ENCODE peak calls at places on chromosome 12, in five cellular contexts. D is fibroblast of pulmonary artery, I is fibroblast of lung, J is pancreas, V is thoracic aorta. N is an unnamed sample.

GRCh38 chr12:42143401-42144173 is 1.1 kb downstream of the GXYLT1 start:
- DNase-seq in D (peak), V (no peak), J (no peak), I (peak), N (peak)

GRCh38 chr12:104686196-104686595 is 229.4 kb downstream of the CHST11 start:
- DNase-seq in J (no peak), D (peak), V (no peak), I (no peak), N (no peak)

GRCh38 chr12:93127582-93128331 is 198.7 kb upstream of the EEA1 start:
- DNase-seq in J (no peak), D (peak), V (peak), I (peak), N (no peak)

GRCh38 chr12:98893601-98894411 is 248.7 kb downstream of the APAF1 start:
- DNase-seq in D (no peak), V (no peak), I (peak), J (no peak), N (no peak)

GRCh38 chr12:93177208-93178153 is 200.2 kb upstream of the NUDT4 start:
- DNase-seq in V (no peak), D (peak), J (no peak), I (no peak), N (no peak)

GRCh38 chr12:32839828-32840227 is 56.7 kb downstream of the PKP2 start:
- DNase-seq in I (no peak), J (no peak), V (no peak), D (no peak), N (no peak)

GRCh38 chr12:43063642-43064041 is 474.1 kb upstream of the PRICKLE1 start:
- DNase-seq in D (no peak), V (no peak), I (peak), J (no peak), N (no peak)

GRCh38 chr12:31117203-31118011 is 43.7 kb downstream of the DDX11 start:
- DNase-seq in V (no peak), J (no peak), I (peak), D (no peak), N (peak)

GRCh38 chr12:27545666-27546065 is 21.7 kb downstream of the PPFIBP1 start:
- DNase-seq in I (no peak), J (no peak), V (no peak), D (no peak), N (no peak)

GRCh38 chr12:105983622-105984325 is 155.0 kb downstream of the NUAK1 start:
- DNase-seq in D (peak), J (no peak), I (peak), V (no peak), N (no peak)

GRCh38 chr12:104387190-104387589 is 69.6 kb upstream of the CHST11 start:
- DNase-seq in J (no peak), V (no peak), D (peak), I (peak), N (no peak)

GRCh38 chr12:107014050-107014449 is 27.1 kb upstream of the MTERF2 start:
- DNase-seq in J (no peak), I (no peak), D (no peak), V (no peak), N (peak)

GRCh38 chr12:12870454-12870853 is 20.9 kb upstream of the GPRC5A start:
- DNase-seq in D (peak), I (peak), V (no peak), J (no peak), N (no peak)

GRCh38 chr12:56257491-56258067 is 605 bp downstream of the ANKRD52 start:
- DNase-seq in V (no peak), D (no peak), J (no peak), I (no peak), N (no peak)

GRCh38 chr12:67909091-67909531 is 80.1 kb upstream of the IFNG-AS1 start:
- DNase-seq in J (no peak), D (peak), I (peak), V (no peak), N (no peak)

GRCh38 chr12:109724321-109724892 is 10.8 kb downstream of the FAM222A start:
- DNase-seq in I (no peak), J (no peak), V (no peak), D (no peak), N (no peak)

DNA sequence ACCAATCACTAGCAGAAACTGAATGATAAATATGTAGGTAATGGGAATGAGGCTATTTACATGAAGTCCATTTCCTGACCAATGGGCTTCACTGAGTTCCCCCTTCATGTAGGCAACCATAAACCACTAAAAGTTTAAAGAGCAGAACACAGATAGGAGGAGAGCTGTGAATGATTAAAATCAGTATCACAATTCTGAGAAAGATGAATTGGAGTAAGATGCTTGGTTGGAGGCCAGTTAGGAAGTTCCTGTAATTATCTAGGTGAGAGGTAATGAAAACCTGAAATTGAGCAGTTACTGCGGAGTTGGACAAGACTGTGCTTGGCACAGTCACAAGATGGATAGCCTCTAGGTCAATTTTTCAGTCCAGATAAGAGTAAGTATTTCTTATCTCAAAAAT is 56.6 kb downstream of the GALNT4 start:
- DNase-seq in D (no peak), I (no peak), J (no peak), V (no peak), N (no peak)
- H3K4me3 ChIP-seq in D (no peak), I (no peak), J (no peak), V (no peak), N (no peak)

DNA sequence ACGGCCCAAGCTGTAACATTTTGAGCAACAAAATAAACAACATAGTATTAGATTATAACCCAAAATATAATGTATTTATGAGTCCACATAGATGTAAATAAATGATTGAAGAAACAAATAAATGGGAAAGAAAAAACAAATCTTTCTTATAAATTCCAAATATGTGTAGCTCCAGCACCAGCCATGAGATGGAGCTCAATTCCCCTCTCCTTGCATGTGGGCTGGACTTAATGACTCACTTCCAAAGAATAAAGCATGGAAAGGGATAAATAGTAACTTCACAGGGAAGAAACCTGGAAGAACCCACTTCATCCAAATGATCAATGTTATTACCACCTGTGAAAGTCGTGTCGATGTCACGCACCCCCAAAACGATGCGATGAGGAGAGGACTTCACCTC is 158.8 kb downstream of the RPAP3 start:
- DNase-seq in J (no peak), I (peak), V (no peak), D (peak), N (no peak)
- TF ChIP-seq CTCF in J (no peak), I (peak), V (no peak), D (peak), N (no peak)

DNA sequence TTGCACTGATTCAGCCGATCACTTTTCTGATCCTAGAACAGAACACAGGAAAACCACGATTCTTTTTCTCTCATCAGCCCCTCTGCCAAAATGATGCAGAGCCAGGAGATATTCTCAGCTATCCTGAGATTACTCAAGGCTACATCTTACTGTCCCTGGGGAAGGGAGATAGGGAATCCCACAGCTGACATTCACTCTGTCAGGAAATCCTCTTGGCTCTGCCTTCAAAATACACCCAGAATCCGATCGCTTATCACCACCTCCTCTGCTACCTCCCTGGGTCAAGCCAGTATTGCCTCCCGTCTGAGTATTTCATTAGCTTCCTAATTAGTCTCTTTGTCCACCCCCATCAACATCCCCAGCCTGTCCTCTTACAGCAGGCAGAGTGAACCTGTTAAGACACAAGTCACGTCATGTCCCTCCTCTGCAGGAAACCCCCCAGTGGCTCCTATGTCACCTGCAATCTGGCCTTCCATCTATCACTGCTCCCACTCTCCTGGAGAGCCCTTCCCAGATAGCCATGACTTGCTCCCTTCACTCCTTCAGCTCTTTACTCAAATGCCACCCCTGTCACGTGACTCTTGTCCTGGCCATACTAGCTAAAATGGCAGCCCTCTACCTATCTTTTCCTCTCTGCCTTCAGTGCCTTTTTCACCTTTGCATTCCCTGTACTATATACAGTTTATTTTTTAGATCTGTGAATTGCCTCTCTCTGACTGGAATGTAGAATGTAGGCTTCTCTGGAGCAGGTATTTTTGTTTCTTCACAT is 70.3 kb downstream of the GALNT4 start:
- DNase-seq in J (no peak), D (peak), I (no peak), V (no peak), N (no peak)
- H3K4me3 ChIP-seq in J (no peak), D (no peak), I (no peak), V (peak), N (no peak)

GRCh38 chr12:95335948-95336347 is 118.3 kb downstream of the VEZT start:
- DNase-seq in J (no peak), I (peak), V (no peak), D (no peak), N (no peak)

GRCh38 chr12:95342008-95342407 is 124.4 kb downstream of the VEZT start:
- DNase-seq in D (no peak), J (no peak), I (no peak), V (no peak), N (no peak)

GRCh38 chr12:95337176-95337575 is 119.6 kb downstream of the VEZT start:
- DNase-seq in J (no peak), I (peak), D (peak), V (no peak), N (no peak)

GRCh38 chr12:95339086-95339788 is 121.6 kb downstream of the VEZT start:
- DNase-seq in D (no peak), V (no peak), J (no peak), I (no peak), N (no peak)

GRCh38 chr12:95336387-95337067 is 118.9 kb downstream of the VEZT start:
- DNase-seq in V (peak), D (peak), J (peak), I (peak), N (peak)
- TF ChIP-seq CTCF in V (peak), D (peak), J (peak), I (peak), N (peak)

GRCh38 chr12:65828711-65829339 is 4.5 kb downstream of the HMGA2 start:
- DNase-seq in D (no peak), V (no peak), I (peak), J (no peak), N (no peak)
- H3K4me3 ChIP-seq in D (peak), V (no peak), I (peak), J (no peak), N (no peak)

GRCh38 chr12:10956085-10956484 is 17.0 kb upstream of the TAS2R14 start:
- DNase-seq in J (no peak), D (no peak), V (no peak), I (no peak), N (no peak)

GRCh38 chr12:10957741-10958140 is 18.7 kb upstream of the TAS2R14 start:
- DNase-seq in D (peak), J (no peak), I (no peak), V (no peak), N (no peak)

DNA sequence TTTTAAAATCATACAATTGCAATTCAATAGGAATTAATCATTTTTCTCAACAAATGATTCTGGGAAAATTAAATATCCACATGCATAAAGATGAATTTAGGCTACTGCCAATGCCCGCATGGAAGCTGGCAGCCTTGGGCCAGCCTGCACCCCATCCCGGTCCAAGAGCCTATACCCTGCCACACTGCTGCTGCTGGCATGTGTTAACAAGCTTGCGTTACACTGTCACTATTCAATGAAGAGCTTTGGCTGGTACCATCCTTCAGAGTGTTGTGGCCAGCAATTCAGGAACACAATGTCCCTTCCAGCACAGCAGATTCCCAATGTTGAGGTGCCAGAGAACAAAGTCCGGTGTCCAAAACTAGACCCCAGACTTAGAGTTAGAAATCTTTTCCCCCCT is 13.6 kb upstream of the TAS2R14 start:
- DNase-seq in V (no peak), J (no peak), I (no peak), D (no peak), N (no peak)
- TF ChIP-seq CTCF in V (no peak), J (no peak), I (no peak), D (no peak), N (no peak)

DNA sequence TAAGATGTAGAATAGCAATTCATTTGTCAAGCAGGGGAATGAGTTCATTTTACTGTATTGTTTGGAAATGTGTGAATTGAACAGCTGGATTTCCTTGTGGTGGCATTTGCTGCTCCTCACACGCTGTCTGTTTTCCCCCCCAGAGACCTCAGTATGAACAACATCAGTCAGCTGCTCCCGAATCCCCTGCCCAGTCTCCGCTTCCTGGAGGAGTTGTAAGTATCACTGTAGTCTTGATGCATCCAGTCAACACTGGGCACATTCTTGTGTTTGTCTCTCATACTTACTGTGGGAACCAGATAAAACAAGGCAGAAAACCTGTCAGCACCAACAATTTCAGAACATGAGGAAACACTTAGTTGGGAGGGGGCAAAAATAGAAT is 64.9 kb downstream of the LGR5 start:
- DNase-seq in I (no peak), D (peak), V (no peak), J (no peak), N (no peak)
- H3K4me3 ChIP-seq in I (no peak), D (no peak), V (no peak), J (no peak), N (no peak)

DNA sequence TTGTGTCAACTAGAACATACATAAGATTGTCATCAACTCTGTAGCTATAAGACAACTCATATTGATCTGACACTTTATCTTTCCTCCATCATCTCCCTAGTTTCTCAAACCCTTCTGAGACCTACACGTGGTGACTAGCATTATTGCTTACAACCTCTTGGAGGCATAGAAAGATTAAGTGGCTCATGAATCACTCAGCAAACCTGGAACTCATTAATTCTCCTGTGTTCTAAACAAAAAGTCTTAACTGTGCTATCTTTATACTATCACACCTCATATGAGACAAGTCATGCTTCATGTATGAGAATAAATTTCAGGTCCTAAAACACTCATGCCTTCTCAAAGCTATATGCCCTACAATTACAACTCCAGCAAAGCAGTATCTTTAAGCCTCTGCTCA is 408.6 kb upstream of the SYT1 start:
- DNase-seq in D (no peak), V (no peak), J (no peak), I (no peak), N (no peak)
- TF ChIP-seq CTCF in D (no peak), V (no peak), J (no peak), I (no peak), N (no peak)

N was measured in GM12865.